ENCODE peak calls at places on chromosomes 7 and 10, in eight cellular contexts. One of them, this sample, is unnamed.

GRCh38 chr10:80473692-80474596 is 19.8 kb downstream of the TSPAN14 start:
- DNase-seq in GF-D8: no peak
- DNase-seq in endothelial cell of umbilical vein: no peak
- DNase-seq in T47D: no peak
- DNase-seq in fibroblast of lung: peak; percentile 59
- DNase-seq in T-cell: no peak
- DNase-seq in stimulated activated CD8-positive, alpha-beta memory T cell treated with anti-CD3 and anti-CD28 coated beads, Interleukin-4, amount 100 ng/mL, for 24 hours: no peak
- DNase-seq in breast epithelium: no peak
- DNase-seq in this sample: no peak

GRCh38 chr10:80413152-80413996 is 5.0 kb downstream of the PRXL2A start:
- DNase-seq in T-cell: no peak
- DNase-seq in T47D: no peak
- DNase-seq in stimulated activated CD8-positive, alpha-beta memory T cell treated with anti-CD3 and anti-CD28 coated beads, Interleukin-4, amount 100 ng/mL, for 24 hours: no peak
- DNase-seq in breast epithelium: no peak
- DNase-seq in GF-D8: no peak
- DNase-seq in endothelial cell of umbilical vein: peak; percentile 88
- DNase-seq in fibroblast of lung: peak; percentile 60
- DNase-seq in this sample: no peak

GRCh38 chr10:3764626-3765375 is 20.2 kb downstream of the KLF6 start:
- DNase-seq in stimulated activated CD8-positive, alpha-beta memory T cell treated with anti-CD3 and anti-CD28 coated beads, Interleukin-4, amount 100 ng/mL, for 24 hours: no peak
- DNase-seq in T47D: no peak
- DNase-seq in breast epithelium: no peak
- DNase-seq in fibroblast of lung: no peak
- DNase-seq in endothelial cell of umbilical vein: no peak
- DNase-seq in T-cell: no peak
- DNase-seq in GF-D8: peak; percentile 28
- DNase-seq in this sample: peak; percentile 25

GRCh38 chr7:24049296-24049695 is 234.7 kb upstream of the NPY start:
- DNase-seq in endothelial cell of umbilical vein: no peak
- DNase-seq in breast epithelium: no peak
- DNase-seq in T-cell: no peak
- DNase-seq in GF-D8: no peak
- DNase-seq in fibroblast of lung: no peak
- DNase-seq in stimulated activated CD8-positive, alpha-beta memory T cell treated with anti-CD3 and anti-CD28 coated beads, Interleukin-4, amount 100 ng/mL, for 24 hours: no peak
- DNase-seq in T47D: no peak
- DNase-seq in this sample: no peak

GRCh38 chr7:95725170-95725569 is 47.2 kb upstream of the DYNC1I1 start:
- DNase-seq in GF-D8: no peak
- DNase-seq in breast epithelium: no peak
- DNase-seq in T-cell: no peak
- DNase-seq in endothelial cell of umbilical vein: peak; percentile 9
- DNase-seq in stimulated activated CD8-positive, alpha-beta memory T cell treated with anti-CD3 and anti-CD28 coated beads, Interleukin-4, amount 100 ng/mL, for 24 hours: no peak
- DNase-seq in fibroblast of lung: no peak
- DNase-seq in T47D: no peak
- DNase-seq in this sample: no peak

GRCh38 chr10:122974034-122974433 is 6.2 kb upstream of the PSTK start:
- DNase-seq in breast epithelium: no peak
- DNase-seq in GF-D8: no peak
- DNase-seq in T47D: no peak
- DNase-seq in fibroblast of lung: no peak
- DNase-seq in stimulated activated CD8-positive, alpha-beta memory T cell treated with anti-CD3 and anti-CD28 coated beads, Interleukin-4, amount 100 ng/mL, for 24 hours: no peak
- DNase-seq in T-cell: no peak
- DNase-seq in endothelial cell of umbilical vein: no peak
- DNase-seq in this sample: no peak

GRCh38 chr7:40437498-40437897 is 302.7 kb downstream of the SUGCT start:
- DNase-seq in endothelial cell of umbilical vein: peak; percentile 79
- DNase-seq in T47D: peak; percentile 6
- DNase-seq in T-cell: no peak
- DNase-seq in GF-D8: no peak
- DNase-seq in stimulated activated CD8-positive, alpha-beta memory T cell treated with anti-CD3 and anti-CD28 coated beads, Interleukin-4, amount 100 ng/mL, for 24 hours: no peak
- DNase-seq in breast epithelium: no peak
- DNase-seq in fibroblast of lung: peak; percentile 99
- DNase-seq in this sample: no peak

GRCh38 chr10:88831709-88832108 is 19.9 kb downstream of the ANKRD22 start:
- DNase-seq in breast epithelium: no peak
- DNase-seq in GF-D8: no peak
- DNase-seq in T47D: no peak
- DNase-seq in fibroblast of lung: no peak
- DNase-seq in endothelial cell of umbilical vein: no peak
- DNase-seq in T-cell: peak; percentile 48
- DNase-seq in stimulated activated CD8-positive, alpha-beta memory T cell treated with anti-CD3 and anti-CD28 coated beads, Interleukin-4, amount 100 ng/mL, for 24 hours: no peak
- DNase-seq in this sample: peak; percentile 28

GRCh38 chr10:110006358-110007170 is 1.2 kb upstream of the ADD3 start:
- DNase-seq in breast epithelium: peak; percentile 27
- DNase-seq in GF-D8: no peak
- DNase-seq in stimulated activated CD8-positive, alpha-beta memory T cell treated with anti-CD3 and anti-CD28 coated beads, Interleukin-4, amount 100 ng/mL, for 24 hours: no peak
- DNase-seq in endothelial cell of umbilical vein: no peak
- DNase-seq in T47D: no peak
- DNase-seq in T-cell: no peak
- DNase-seq in fibroblast of lung: peak; percentile 82
- DNase-seq in this sample: no peak

GRCh38 chr7:121138262-121138933 is 149.9 kb downstream of the CPED1 start:
- DNase-seq in stimulated activated CD8-positive, alpha-beta memory T cell treated with anti-CD3 and anti-CD28 coated beads, Interleukin-4, amount 100 ng/mL, for 24 hours: no peak
- DNase-seq in T-cell: no peak
- DNase-seq in GF-D8: no peak
- DNase-seq in breast epithelium: no peak
- DNase-seq in endothelial cell of umbilical vein: no peak
- DNase-seq in fibroblast of lung: no peak
- DNase-seq in T47D: no peak
- DNase-seq in this sample: no peak

GRCh38 chr10:86489071-86489810 is 32.4 kb downstream of the WAPL start:
- DNase-seq in T47D: no peak
- DNase-seq in fibroblast of lung: no peak
- DNase-seq in GF-D8: no peak
- DNase-seq in stimulated activated CD8-positive, alpha-beta memory T cell treated with anti-CD3 and anti-CD28 coated beads, Interleukin-4, amount 100 ng/mL, for 24 hours: no peak
- DNase-seq in breast epithelium: no peak
- DNase-seq in endothelial cell of umbilical vein: no peak
- DNase-seq in T-cell: no peak
- DNase-seq in this sample: no peak

GRCh38 chr7:106151459-106152312 is 39.6 kb upstream of the SYPL1 start:
- DNase-seq in T-cell: no peak
- DNase-seq in GF-D8: no peak
- DNase-seq in stimulated activated CD8-positive, alpha-beta memory T cell treated with anti-CD3 and anti-CD28 coated beads, Interleukin-4, amount 100 ng/mL, for 24 hours: no peak
- DNase-seq in breast epithelium: no peak
- DNase-seq in fibroblast of lung: no peak
- DNase-seq in endothelial cell of umbilical vein: no peak
- DNase-seq in T47D: no peak
- DNase-seq in this sample: no peak

GRCh38 chr7:55050286-55050685 is 31.5 kb downstream of the EGFR start:
- DNase-seq in endothelial cell of umbilical vein: no peak
- DNase-seq in T-cell: no peak
- DNase-seq in stimulated activated CD8-positive, alpha-beta memory T cell treated with anti-CD3 and anti-CD28 coated beads, Interleukin-4, amount 100 ng/mL, for 24 hours: no peak
- DNase-seq in GF-D8: no peak
- DNase-seq in breast epithelium: no peak
- DNase-seq in fibroblast of lung: no peak
- DNase-seq in T47D: no peak
- DNase-seq in this sample: no peak

GRCh38 chr7:45711161-45711490 is 137.0 kb downstream of the ADCY1 start:
- DNase-seq in breast epithelium: no peak
- DNase-seq in T-cell: no peak
- DNase-seq in stimulated activated CD8-positive, alpha-beta memory T cell treated with anti-CD3 and anti-CD28 coated beads, Interleukin-4, amount 100 ng/mL, for 24 hours: no peak
- DNase-seq in T47D: no peak
- DNase-seq in endothelial cell of umbilical vein: no peak
- DNase-seq in fibroblast of lung: no peak
- DNase-seq in GF-D8: no peak
- DNase-seq in this sample: no peak

GRCh38 chr10:124624456-124624855 is 119.7 kb downstream of the FAM53B start:
- DNase-seq in breast epithelium: no peak
- DNase-seq in T-cell: no peak
- DNase-seq in endothelial cell of umbilical vein: no peak
- DNase-seq in stimulated activated CD8-positive, alpha-beta memory T cell treated with anti-CD3 and anti-CD28 coated beads, Interleukin-4, amount 100 ng/mL, for 24 hours: no peak
- DNase-seq in GF-D8: no peak
- DNase-seq in fibroblast of lung: no peak
- DNase-seq in T47D: no peak
- DNase-seq in this sample: no peak

GRCh38 chr10:32179836-32180235 is 123.6 kb upstream of the KIF5B start:
- DNase-seq in breast epithelium: no peak
- DNase-seq in T47D: no peak
- DNase-seq in endothelial cell of umbilical vein: no peak
- DNase-seq in fibroblast of lung: no peak
- DNase-seq in T-cell: no peak
- DNase-seq in GF-D8: no peak
- DNase-seq in stimulated activated CD8-positive, alpha-beta memory T cell treated with anti-CD3 and anti-CD28 coated beads, Interleukin-4, amount 100 ng/mL, for 24 hours: no peak
- DNase-seq in this sample: no peak

GRCh38 chr10:55330485-55330884 is 529.5 kb upstream of the PCDH15 start:
- DNase-seq in GF-D8: no peak
- DNase-seq in endothelial cell of umbilical vein: no peak
- DNase-seq in T47D: no peak
- DNase-seq in breast epithelium: no peak
- DNase-seq in T-cell: no peak
- DNase-seq in fibroblast of lung: no peak
- DNase-seq in stimulated activated CD8-positive, alpha-beta memory T cell treated with anti-CD3 and anti-CD28 coated beads, Interleukin-4, amount 100 ng/mL, for 24 hours: no peak
- DNase-seq in this sample: no peak

GRCh38 chr10:108709927-108710722 is 1213.2 kb downstream of the XPNPEP1 start:
- DNase-seq in breast epithelium: no peak
- DNase-seq in fibroblast of lung: no peak
- DNase-seq in T-cell: no peak
- DNase-seq in endothelial cell of umbilical vein: no peak
- DNase-seq in T47D: no peak
- DNase-seq in GF-D8: no peak
- DNase-seq in stimulated activated CD8-positive, alpha-beta memory T cell treated with anti-CD3 and anti-CD28 coated beads, Interleukin-4, amount 100 ng/mL, for 24 hours: no peak
- DNase-seq in this sample: no peak